ENCODE peak calls at places on chromosomes 1 and 21, in five cellular contexts. One of them, this sample, is unnamed.

GRCh38 chr21:41536076-41536826 is 28.3 kb upstream of the TMPRSS2 start:
- DNase-seq in NCI-H510A treated with DMSO at 0.1 percent for 48 hours: peak
- DNase-seq in activated T-cell treated with anti-CD3 and anti-CD28 coated beads for 1 hour: no peak
- DNase-seq in CD8-positive, alpha-beta T cell: no peak
- DNase-seq in OCI-LY7: no peak
- DNase-seq in this sample: no peak

GRCh38 chr1:25068316-25068715 is 138.2 kb upstream of the RUNX3 start:
- DNase-seq in NCI-H510A treated with DMSO at 0.1 percent for 48 hours: no peak
- DNase-seq in activated T-cell treated with anti-CD3 and anti-CD28 coated beads for 1 hour: no peak
- DNase-seq in CD8-positive, alpha-beta T cell: no peak
- DNase-seq in OCI-LY7: no peak
- DNase-seq in this sample: no peak

GRCh38 chr1:228852511-228853088 is 117.3 kb downstream of the RHOU start:
- DNase-seq in NCI-H510A treated with DMSO at 0.1 percent for 48 hours: no peak
- DNase-seq in activated T-cell treated with anti-CD3 and anti-CD28 coated beads for 1 hour: no peak
- DNase-seq in CD8-positive, alpha-beta T cell: no peak
- DNase-seq in OCI-LY7: no peak
- DNase-seq in this sample: no peak

GRCh38 chr1:36115200-36115669 is 9.8 kb downstream of the COL8A2 start:
- DNase-seq in NCI-H510A treated with DMSO at 0.1 percent for 48 hours: no peak
- DNase-seq in activated T-cell treated with anti-CD3 and anti-CD28 coated beads for 1 hour: no peak
- DNase-seq in CD8-positive, alpha-beta T cell: no peak
- DNase-seq in OCI-LY7: no peak
- DNase-seq in this sample: no peak

GRCh38 chr1:72568113-72568512 is 285.8 kb upstream of the NEGR1 start:
- DNase-seq in NCI-H510A treated with DMSO at 0.1 percent for 48 hours: no peak
- DNase-seq in activated T-cell treated with anti-CD3 and anti-CD28 coated beads for 1 hour: no peak
- DNase-seq in CD8-positive, alpha-beta T cell: no peak
- DNase-seq in OCI-LY7: no peak
- DNase-seq in this sample: no peak

GRCh38 chr1:174874337-174875053 is 125.3 kb upstream of the CACYBP start:
- DNase-seq in NCI-H510A treated with DMSO at 0.1 percent for 48 hours: peak
- DNase-seq in activated T-cell treated with anti-CD3 and anti-CD28 coated beads for 1 hour: no peak
- DNase-seq in CD8-positive, alpha-beta T cell: no peak
- DNase-seq in OCI-LY7: peak
- DNase-seq in this sample: no peak

GRCh38 chr1:84687703-84688460 is 2.4 kb downstream of the SSX2IP start:
- DNase-seq in NCI-H510A treated with DMSO at 0.1 percent for 48 hours: no peak
- DNase-seq in activated T-cell treated with anti-CD3 and anti-CD28 coated beads for 1 hour: no peak
- DNase-seq in CD8-positive, alpha-beta T cell: no peak
- DNase-seq in OCI-LY7: peak
- DNase-seq in this sample: no peak

GRCh38 chr1:46173361-46173856 is 1.5 kb upstream of the TSPAN1 start:
- DNase-seq in NCI-H510A treated with DMSO at 0.1 percent for 48 hours: peak
- DNase-seq in activated T-cell treated with anti-CD3 and anti-CD28 coated beads for 1 hour: no peak
- DNase-seq in CD8-positive, alpha-beta T cell: no peak
- DNase-seq in OCI-LY7: peak
- DNase-seq in this sample: peak

GRCh38 chr1:201546093-201546492 is 7.2 kb downstream of the NAV1 start:
- DNase-seq in NCI-H510A treated with DMSO at 0.1 percent for 48 hours: peak
- DNase-seq in activated T-cell treated with anti-CD3 and anti-CD28 coated beads for 1 hour: no peak
- DNase-seq in CD8-positive, alpha-beta T cell: no peak
- DNase-seq in OCI-LY7: no peak
- DNase-seq in this sample: peak

GRCh38 chr21:37868896-37869295 is 47.4 kb downstream of the KCNJ6 start:
- DNase-seq in NCI-H510A treated with DMSO at 0.1 percent for 48 hours: no peak
- DNase-seq in activated T-cell treated with anti-CD3 and anti-CD28 coated beads for 1 hour: no peak
- DNase-seq in CD8-positive, alpha-beta T cell: no peak
- DNase-seq in OCI-LY7: no peak
- DNase-seq in this sample: no peak

GRCh38 chr1:112172294-112172882 is 182.9 kb upstream of the KCND3 start:
- DNase-seq in NCI-H510A treated with DMSO at 0.1 percent for 48 hours: no peak
- DNase-seq in activated T-cell treated with anti-CD3 and anti-CD28 coated beads for 1 hour: no peak
- DNase-seq in CD8-positive, alpha-beta T cell: no peak
- DNase-seq in OCI-LY7: peak
- DNase-seq in this sample: peak

GRCh38 chr21:17931080-17931479 is 111.9 kb upstream of the C21orf91 start:
- DNase-seq in NCI-H510A treated with DMSO at 0.1 percent for 48 hours: no peak
- DNase-seq in activated T-cell treated with anti-CD3 and anti-CD28 coated beads for 1 hour: no peak
- DNase-seq in CD8-positive, alpha-beta T cell: no peak
- DNase-seq in OCI-LY7: peak
- DNase-seq in this sample: peak

GRCh38 chr1:98049370-98050115 is 128.7 kb upstream of the DPYD start:
- DNase-seq in NCI-H510A treated with DMSO at 0.1 percent for 48 hours: peak
- DNase-seq in activated T-cell treated with anti-CD3 and anti-CD28 coated beads for 1 hour: no peak
- DNase-seq in CD8-positive, alpha-beta T cell: no peak
- DNase-seq in OCI-LY7: no peak
- DNase-seq in this sample: no peak

GRCh38 chr1:112866151-112866550 is 89.8 kb downstream of the SLC16A1 start:
- DNase-seq in NCI-H510A treated with DMSO at 0.1 percent for 48 hours: no peak
- DNase-seq in activated T-cell treated with anti-CD3 and anti-CD28 coated beads for 1 hour: no peak
- DNase-seq in CD8-positive, alpha-beta T cell: no peak
- DNase-seq in OCI-LY7: no peak
- DNase-seq in this sample: no peak

GRCh38 chr1:66571789-66572188 is 37.8 kb downstream of the SGIP1 start:
- DNase-seq in NCI-H510A treated with DMSO at 0.1 percent for 48 hours: no peak
- DNase-seq in activated T-cell treated with anti-CD3 and anti-CD28 coated beads for 1 hour: no peak
- DNase-seq in CD8-positive, alpha-beta T cell: no peak
- DNase-seq in OCI-LY7: no peak
- DNase-seq in this sample: no peak

GRCh38 chr1:145837658-145838057 is 7.8 kb upstream of the NUDT17 start:
- DNase-seq in NCI-H510A treated with DMSO at 0.1 percent for 48 hours: no peak
- DNase-seq in activated T-cell treated with anti-CD3 and anti-CD28 coated beads for 1 hour: no peak
- DNase-seq in CD8-positive, alpha-beta T cell: no peak
- DNase-seq in OCI-LY7: no peak
- DNase-seq in this sample: no peak

GRCh38 chr1:65179148-65179547 is 31.1 kb downstream of the AK4 start:
- DNase-seq in NCI-H510A treated with DMSO at 0.1 percent for 48 hours: peak
- DNase-seq in activated T-cell treated with anti-CD3 and anti-CD28 coated beads for 1 hour: no peak
- DNase-seq in CD8-positive, alpha-beta T cell: no peak
- DNase-seq in OCI-LY7: no peak
- DNase-seq in this sample: no peak

GRCh38 chr1:110393691-110394564 is 3.1 kb upstream of the SLC16A4 start:
- DNase-seq in NCI-H510A treated with DMSO at 0.1 percent for 48 hours: no peak
- DNase-seq in activated T-cell treated with anti-CD3 and anti-CD28 coated beads for 1 hour: no peak
- DNase-seq in CD8-positive, alpha-beta T cell: no peak
- DNase-seq in OCI-LY7: no peak
- DNase-seq in this sample: no peak

GRCh38 chr1:50880373-50880772 is 79.7 kb downstream of the FAF1 start:
- DNase-seq in NCI-H510A treated with DMSO at 0.1 percent for 48 hours: no peak
- DNase-seq in activated T-cell treated with anti-CD3 and anti-CD28 coated beads for 1 hour: no peak
- DNase-seq in CD8-positive, alpha-beta T cell: no peak
- DNase-seq in OCI-LY7: no peak
- DNase-seq in this sample: no peak

This sample was measured in Karpas-422.